ENCODE peak calls at places on chromosomes 7 and 10, in nine cellular contexts. J, H, N, I, G, Z, R, M and W are unnamed samples.

GRCh38 chr10:112797221-112797620 is 152.8 kb upstream of the TCF7L2 start:
- DNase-seq in H (no peak), R (no peak), N (no peak), G (no peak), Z (no peak), M (no peak), I (no peak), J (no peak), W (no peak)

GRCh38 chr10:78749200-78749599 is 319.6 kb upstream of the ZMIZ1 start:
- DNase-seq in R (no peak), N (no peak), M (no peak), G (no peak), I (no peak), H (no peak), Z (no peak), J (no peak), W (no peak)

GRCh38 chr7:27091125-27091524 is 4.7 kb downstream of the HOXA1 start:
- DNase-seq in G (no peak), H (no peak), J (no peak), N (no peak), I (no peak), R (no peak), Z (no peak), M (no peak), W (no peak)

GRCh38 chr10:11192304-11193018 is 174.8 kb downstream of the CELF2 start:
- DNase-seq in I (no peak), M (no peak), J (no peak), H (no peak), R (no peak), Z (no peak), N (no peak), G (no peak), W (no peak)

GRCh38 chr7:148699024-148699771 is 495 bp downstream of the CUL1 start:
- DNase-seq in R (peak), I (peak), M (peak), H (peak), Z (peak), J (no peak), G (peak), N (peak), W (peak)

GRCh38 chr10:8331896-8332729 is 277.6 kb downstream of the GATA3 start:
- DNase-seq in I (peak), M (peak), R (peak), H (peak), G (peak), J (no peak), N (peak), Z (peak), W (peak)

GRCh38 chr10:24483701-24484100 is 240.0 kb downstream of the ARHGAP21 start:
- DNase-seq in M (peak), H (no peak), N (peak), R (peak), I (peak), J (no peak), G (peak), Z (peak), W (peak)

GRCh38 chr7:69864822-69865221 is 266.5 kb downstream of the AUTS2 start:
- DNase-seq in J (no peak), G (no peak), Z (no peak), H (no peak), M (no peak), I (no peak), N (no peak), R (no peak), W (no peak)

GRCh38 chr7:29381206-29382094 is 182.2 kb upstream of the PRR15 start:
- DNase-seq in J (no peak), H (no peak), M (no peak), I (no peak), Z (no peak), R (peak), G (no peak), N (no peak), W (peak)

GRCh38 chr7:137754076-137754851 is 92.5 kb downstream of the DGKI start:
- DNase-seq in H (no peak), N (peak), Z (no peak), J (no peak), M (peak), R (no peak), G (peak), I (peak), W (no peak)

GRCh38 chr7:127905491-127906330 is 125.5 kb downstream of the LRRC4 start:
- DNase-seq in Z (no peak), M (peak), N (peak), R (no peak), I (no peak), J (no peak), G (no peak), H (no peak), W (peak)

GRCh38 chr7:127904706-127905056 is 126.6 kb downstream of the LRRC4 start:
- DNase-seq in M (peak), J (no peak), Z (no peak), I (no peak), G (no peak), H (no peak), N (peak), R (no peak), W (no peak)

GRCh38 chr7:127901895-127902703 is 129.1 kb downstream of the LRRC4 start:
- DNase-seq in H (no peak), J (no peak), G (no peak), R (no peak), M (peak), Z (no peak), N (no peak), I (no peak), W (no peak)

GRCh38 chr7:127907110-127907509 is 124.1 kb downstream of the LRRC4 start:
- DNase-seq in J (no peak), R (no peak), M (no peak), G (no peak), Z (no peak), N (no peak), H (no peak), I (no peak), W (no peak)

DNA sequence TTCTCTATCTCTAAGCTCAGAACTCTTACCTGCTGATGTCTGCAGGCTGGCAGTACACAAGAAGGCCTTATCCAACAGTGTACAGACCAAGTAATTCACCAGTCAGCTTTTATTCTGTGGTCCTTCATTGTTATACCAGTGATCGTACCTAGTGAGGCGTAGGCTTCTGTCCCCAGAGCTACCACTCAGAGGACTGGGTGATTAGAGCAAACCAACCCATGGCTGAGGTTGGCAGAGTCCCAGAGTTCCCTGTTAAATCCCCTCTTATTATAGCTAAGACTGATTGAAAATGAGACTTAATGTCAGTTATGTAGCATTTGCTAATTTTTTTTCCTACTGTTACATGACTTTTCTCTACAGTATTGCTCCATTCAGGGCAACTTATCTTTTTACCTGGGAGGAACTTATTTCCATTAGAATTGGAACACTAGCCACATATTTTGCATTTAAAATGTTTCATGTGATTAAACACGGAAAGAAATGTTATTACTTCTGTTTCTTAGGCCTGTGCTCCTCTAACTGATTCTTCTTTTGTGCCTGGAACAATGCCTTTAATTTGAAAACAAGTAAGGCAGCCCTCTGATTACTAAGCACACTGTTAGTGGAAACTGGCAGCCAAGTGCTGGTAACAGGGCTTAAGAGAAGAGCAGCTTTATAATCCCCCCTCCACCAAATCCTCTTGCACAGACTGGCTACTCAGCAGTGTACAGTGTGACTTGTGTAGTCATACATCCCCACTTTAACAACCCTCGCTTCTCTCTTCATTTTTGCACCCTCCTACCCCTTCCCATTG is 127.1 kb downstream of the LRRC4 start:
- DNase-seq in R (no peak), Z (no peak), I (no peak), J (no peak), H (no peak), G (no peak), M (no peak), N (no peak), W (no peak)
- H3K4me3 ChIP-seq in R (no peak), Z (no peak), I (no peak), J (no peak), H (no peak), G (no peak), M (no peak), N (no peak), W (no peak)

DNA sequence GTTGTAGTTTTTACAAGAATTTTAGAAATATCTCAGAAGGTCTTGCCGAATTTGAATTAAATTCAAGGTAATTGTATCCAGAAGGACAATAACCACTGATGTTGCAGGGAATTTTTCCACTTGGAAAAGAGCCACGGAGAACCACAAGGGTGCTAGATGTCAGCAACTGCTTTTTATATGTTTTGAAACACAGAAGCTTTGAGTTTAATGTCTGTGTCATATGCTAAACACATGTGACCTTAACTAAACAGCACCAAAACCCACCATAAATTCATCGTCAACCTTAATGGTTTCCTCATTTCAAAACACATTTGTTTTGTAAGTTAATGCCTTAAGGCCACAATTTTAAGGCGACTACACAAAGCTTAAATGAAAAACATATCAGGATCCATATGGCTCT is 106.9 kb downstream of the COL28A1 start:
- DNase-seq in H (no peak), M (peak), G (peak), J (no peak), Z (no peak), I (peak), R (no peak), N (peak), W (peak)
- H3K4me3 ChIP-seq in H (no peak), M (no peak), G (no peak), J (no peak), Z (no peak), I (no peak), R (no peak), N (no peak), W (no peak)

GRCh38 chr10:29344073-29344820 is 55.4 kb downstream of the LYZL1 start:
- DNase-seq in Z (no peak), G (peak), M (peak), N (peak), H (no peak), R (no peak), J (no peak), I (peak), W (peak)
- H3K4me3 ChIP-seq in Z (no peak), G (no peak), M (no peak), N (no peak), H (no peak), R (no peak), J (no peak), I (no peak), W (no peak)

GRCh38 chr7:39084344-39084743 is 106.6 kb downstream of the POU6F2 start:
- DNase-seq in R (no peak), G (no peak), N (no peak), M (no peak), Z (no peak), J (no peak), H (no peak), I (no peak), W (no peak)

GRCh38 chr7:39085590-39086049 is 107.9 kb downstream of the POU6F2 start:
- DNase-seq in N (no peak), J (no peak), G (peak), I (peak), R (no peak), Z (no peak), H (no peak), M (peak), W (peak)

GRCh38 chr7:39083781-39084180 is 106.1 kb downstream of the POU6F2 start:
- DNase-seq in Z (no peak), J (no peak), H (no peak), G (no peak), R (no peak), M (no peak), I (no peak), N (no peak), W (no peak)

GRCh38 chr7:39086638-39087360 is 109.1 kb downstream of the POU6F2 start:
- DNase-seq in H (no peak), Z (no peak), I (no peak), M (no peak), R (no peak), G (no peak), N (no peak), J (no peak), W (no peak)

DNA sequence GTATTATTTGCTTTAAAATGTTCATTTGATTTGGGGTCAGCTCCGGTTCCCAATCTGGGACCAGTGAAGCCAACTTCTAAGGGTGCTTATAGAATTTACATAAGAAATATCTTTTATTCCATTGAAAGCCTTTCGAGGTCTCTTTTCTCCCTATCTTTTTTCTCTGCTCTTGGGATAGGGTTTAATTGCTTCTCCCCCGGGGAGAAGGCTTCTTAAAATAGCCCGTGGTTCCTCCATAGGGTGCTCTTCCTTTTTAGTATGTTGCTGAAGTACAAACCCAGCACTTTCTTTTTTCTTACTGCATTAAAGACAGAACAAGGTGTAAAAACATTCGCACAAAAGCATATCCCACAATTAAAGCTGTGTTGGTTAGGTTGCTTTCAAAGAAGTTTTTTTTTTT is 107.5 kb downstream of the POU6F2 start:
- DNase-seq in R (no peak), J (no peak), H (no peak), G (no peak), Z (no peak), M (no peak), I (no peak), N (no peak), W (no peak)
- H3K4me3 ChIP-seq in R (no peak), J (no peak), H (no peak), G (no peak), Z (no peak), M (no peak), I (no peak), N (no peak), W (no peak)